ENCODE peak calls at places on chromosome 18, in five cellular contexts. L is esophagus squamous epithelium, B is uterus, A is left ventricle myocardium inferior, O is BE2C. R is an unnamed sample.
A peak's percentile ranks its signal among the peaks of the same experiment; 100 is the strongest.

GRCh38 chr18:52216686-52217085 is 123.3 kb upstream of the DCC start:
- DNase-seq in L (no peak), B (no peak), A (no peak), O (no peak), R (no peak)

GRCh38 chr18:55116855-55117254 is 157.6 kb upstream of the CCDC68 start:
- DNase-seq in O (no peak), A (no peak), B (no peak), L (no peak), R (no peak)

GRCh38 chr18:79577451-79578395 is 101.9 kb upstream of the CTDP1 start:
- DNase-seq in B (peak; percentile 64), A (peak; percentile 64), O (no peak), L (no peak), R (no peak)

GRCh38 chr18:32761231-32761785 is 11.5 kb downstream of the KLHL14 start:
- DNase-seq in B (no peak), O (no peak), L (no peak), A (no peak), R (no peak)

GRCh38 chr18:51390695-51391094 is 193.2 kb upstream of the MEX3C start:
- DNase-seq in L (no peak), O (no peak), B (no peak), A (no peak), R (peak; percentile 21)

GRCh38 chr18:43634994-43635393 is 357.7 kb upstream of the SYT4 start:
- DNase-seq in O (no peak), L (no peak), B (no peak), A (no peak), R (no peak)

GRCh38 chr18:37535968-37536367 is 29.6 kb downstream of the CELF4 start:
- DNase-seq in L (no peak), B (no peak), A (no peak), O (no peak), R (no peak)

GRCh38 chr18:24027156-24027555 is 12.6 kb downstream of the TTC39C start:
- DNase-seq in A (peak; percentile 29), B (peak; percentile 82), O (no peak), L (no peak), R (peak; percentile 87)

GRCh38 chr18:49971462-49971861 is 158.1 kb upstream of the ACAA2 start:
- DNase-seq in O (no peak), L (no peak), A (no peak), B (no peak), R (no peak)

DNA sequence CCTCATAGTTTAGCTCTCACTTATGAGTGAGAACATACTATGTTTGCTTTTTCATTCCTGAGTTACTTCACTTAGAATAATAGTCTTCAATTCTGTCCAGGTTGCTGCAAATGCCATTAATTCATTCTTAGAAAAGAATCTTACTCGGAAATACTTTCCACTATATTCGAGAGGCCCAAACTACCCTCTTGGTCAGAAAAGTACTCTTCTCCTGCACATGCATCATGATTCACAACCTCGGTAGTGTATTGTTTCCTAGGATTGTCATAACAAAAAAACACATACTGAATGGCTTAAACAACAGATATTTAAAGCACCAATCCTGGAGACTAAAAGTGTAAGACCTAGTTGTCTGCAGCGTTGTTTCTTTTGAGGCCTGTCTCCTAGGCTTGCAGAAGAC is 364.0 kb upstream of the SLC14A2 start:
- DNase-seq in B (no peak), O (no peak), L (no peak), A (no peak), R (no peak)
- H3K4me1 ChIP-seq in B (no peaks in the 10 kb centered on the region), O (no peaks in the 10 kb centered on the region), L (peaks cover 57% of the 10 kb centered on the region), A (peaks cover 48% of the 10 kb centered on the region), R (no peaks in the 10 kb centered on the region)

GRCh38 chr18:11040823-11041712 is 108.3 kb downstream of the PIEZO2 start:
- DNase-seq in L (no peak), B (no peak), A (no peak), O (peak; percentile 56), R (no peak)
- TF ChIP-seq CTCF in L (peak; percentile 68), B (peak; percentile 33), A (peak; percentile 81), O (peak; percentile 76), R (peak; percentile 62)

GRCh38 chr18:35047697-35048292 is 6.6 kb downstream of the MAPRE2 start:
- DNase-seq in B (no peak), L (no peak), A (no peak), O (no peak), R (no peak)
- H3K4me1 ChIP-seq in B (no peaks in the 10 kb centered on the region), L (peaks cover 67% of the 10 kb centered on the region), A (peaks cover 97% of the 10 kb centered on the region), O (peaks cover 9% of the 10 kb centered on the region), R (no peaks in the 10 kb centered on the region)

GRCh38 chr18:2952605-2953004 is 60.3 kb downstream of the LPIN2 start:
- DNase-seq in A (no peak), O (no peak), L (no peak), B (no peak), R (no peak)

GRCh38 chr18:2948038-2948437 is 64.9 kb downstream of the LPIN2 start:
- DNase-seq in O (no peak), L (no peak), B (no peak), A (no peak), R (peak; percentile 70)
- TF ChIP-seq CTCF in O (peak; percentile 14), L (peak; percentile 18), B (peak; percentile 32), A (peak; percentile 46), R (peak; percentile 66)

GRCh38 chr18:26406854-26407517 is 141.4 kb downstream of the KCTD1 start:
- DNase-seq in A (no peak), L (no peak), O (no peak), B (no peak), R (no peak)
- H3K4me1 ChIP-seq in A (no peaks in the 10 kb centered on the region), L (peaks cover 33% of the 10 kb centered on the region), O (no peaks in the 10 kb centered on the region), B (no peaks in the 10 kb centered on the region), R (peaks cover 11% of the 10 kb centered on the region)

DNA sequence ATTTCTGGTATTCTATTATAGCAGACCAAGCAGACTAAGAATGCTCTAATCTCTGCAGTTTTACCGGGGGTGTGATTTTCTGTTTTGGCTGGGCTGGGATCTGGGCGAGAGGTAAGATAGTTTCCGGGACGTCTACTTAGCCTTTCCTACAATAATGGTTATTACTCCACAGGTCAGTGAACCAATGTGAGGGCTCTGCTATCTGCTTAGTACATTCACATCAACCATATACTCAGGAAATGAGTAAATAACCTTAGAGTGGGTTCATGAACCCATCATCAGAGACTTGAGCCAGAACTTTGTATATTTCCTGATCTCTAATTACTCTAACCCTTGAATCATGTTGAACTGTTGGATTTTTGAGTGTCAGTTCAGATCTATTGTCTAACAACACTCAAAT is 90.1 kb upstream of the NOL4 start:
- DNase-seq in A (no peak), O (no peak), L (no peak), B (no peak), R (no peak)
- TF ChIP-seq CTCF in A (no peak), O (no peak), L (no peak), B (no peak), R (no peak)